ENCODE peak calls at places on chromosomes 13 and 19, in nine cellular contexts. H is stimulated activated CD4-positive, alpha-beta T cell treated with anti-CD3 and anti-CD28 coated beads, Interleukin-4, amount 100 ng/mL, for 24 hours; K is CD4-positive, alpha-beta memory T cell; X is HT-29; I is omental fat pad; C is foreskin fibroblast; W is NB4; R is Jurkat, Clone E6-1; M is tibial artery. L is an unnamed sample.
A peak's percentile ranks its signal among the peaks of the same experiment; 100 is the strongest.

GRCh38 chr13:39451860-39452301 is 151.1 kb downstream of the LHFPL6 start:
- DNase-seq in H (no peak), K (no peak), X (no peak), I (no peak), C (no peak), W (peak; percentile 94), R (no peak), M (peak; percentile 24), L (no peak)

GRCh38 chr13:41588899-41589298 is 131.5 kb downstream of the RGCC start:
- DNase-seq in H (peak; percentile 56), K (no peak), X (no peak), I (no peak), C (peak; percentile 86), W (peak; percentile 73), R (no peak), M (no peak), L (peak; percentile 27)

GRCh38 chr19:15680478-15680877 is 7.6 kb downstream of the CYP4F12 start:
- DNase-seq in H (no peak), K (no peak), X (no peak), I (no peak), C (no peak), W (no peak), R (no peak), M (no peak), L (no peak)

GRCh38 chr19:38264486-38265212 is at the start of gene SPINT2:
- DNase-seq in H (peak; percentile 35), K (peak; percentile 85), X (no peak), I (no peak), C (no peak), W (no peak), R (peak; percentile 25), M (no peak), L (no peak)

GRCh38 chr19:30856786-30857185 is 484.6 kb downstream of the ZNF536 start:
- DNase-seq in H (peak; percentile 0), K (no peak), X (no peak), I (no peak), C (no peak), W (no peak), R (no peak), M (no peak), L (no peak)

GRCh38 chr19:42368360-42368759 is 21.7 kb downstream of the CNFN start:
- DNase-seq in H (no peak), K (no peak), X (no peak), I (no peak), C (no peak), W (no peak), R (no peak), M (no peak), L (no peak)

GRCh38 chr19:48836089-48837017 is at the start of gene HSD17B14:
- DNase-seq in H (no peak), K (no peak), X (no peak), I (no peak), C (peak; percentile 17), W (no peak), R (no peak), M (peak; percentile 65), L (no peak)

GRCh38 chr19:37979547-37980082 is 72.6 kb downstream of the SIPA1L3 start:
- DNase-seq in H (no peak), K (no peak), X (peak; percentile 98), I (no peak), C (no peak), W (no peak), R (no peak), M (no peak), L (no peak)

GRCh38 chr19:40733149-40733548 is 16.2 kb downstream of the ITPKC start:
- DNase-seq in H (no peak), K (no peak), X (no peak), I (no peak), C (no peak), W (no peak), R (no peak), M (no peak), L (no peak)

GRCh38 chr13:49292742-49293498 is 45.2 kb downstream of the CDADC1 start:
- DNase-seq in H (peak; percentile 16), K (no peak), X (peak; percentile 12), I (no peak), C (peak; percentile 46), W (no peak), R (no peak), M (peak; percentile 65), L (no peak)

GRCh38 chr13:52036037-52036436 is 11.5 kb downstream of the UTP14C start:
- DNase-seq in H (no peak), K (no peak), X (no peak), I (no peak), C (no peak), W (no peak), R (no peak), M (no peak), L (no peak)

GRCh38 chr13:100102042-100102441 is 13.1 kb downstream of the PCCA start:
- DNase-seq in H (no peak), K (no peak), X (no peak), I (no peak), C (no peak), W (no peak), R (no peak), M (no peak), L (no peak)

L was measured in T1000.